ENCODE peak calls at places on chromosomes 13 and 19, in nine cellular contexts. One of them, this sample, is unnamed.

GRCh38 chr19:20247016-20247683 is 80.1 kb downstream of the ZNF486 start:
- DNase-seq in ovary: peak
- DNase-seq in left lung: no peak
- DNase-seq in tibial artery: no peak
- DNase-seq in RWPE1: no peak
- DNase-seq in fibroblast of lung: peak
- DNase-seq in uterus: peak
- DNase-seq in osteoblast: no peak
- DNase-seq in body of pancreas: peak
- DNase-seq in this sample: no peak

GRCh38 chr19:38527466-38528136 is 90.2 kb downstream of the MAP4K1 start:
- DNase-seq in ovary: no peak
- DNase-seq in left lung: no peak
- DNase-seq in tibial artery: no peak
- DNase-seq in RWPE1: no peak
- DNase-seq in fibroblast of lung: no peak
- DNase-seq in uterus: no peak
- DNase-seq in osteoblast: no peak
- DNase-seq in body of pancreas: no peak
- DNase-seq in this sample: no peak

GRCh38 chr19:50602935-50603334 is 34.7 kb upstream of the LRRC4B start:
- DNase-seq in ovary: no peak
- DNase-seq in left lung: no peak
- DNase-seq in tibial artery: no peak
- DNase-seq in RWPE1: no peak
- DNase-seq in fibroblast of lung: no peak
- DNase-seq in uterus: no peak
- DNase-seq in osteoblast: no peak
- DNase-seq in body of pancreas: no peak
- DNase-seq in this sample: no peak

GRCh38 chr13:39401091-39401647 is 201.8 kb downstream of the LHFPL6 start:
- DNase-seq in ovary: no peak
- DNase-seq in left lung: no peak
- DNase-seq in tibial artery: no peak
- DNase-seq in RWPE1: no peak
- DNase-seq in fibroblast of lung: no peak
- DNase-seq in uterus: no peak
- DNase-seq in osteoblast: peak
- DNase-seq in body of pancreas: no peak
- DNase-seq in this sample: no peak

GRCh38 chr13:38381840-38382239 is 32.2 kb downstream of the UFM1 start:
- DNase-seq in ovary: peak
- DNase-seq in left lung: no peak
- DNase-seq in tibial artery: no peak
- DNase-seq in RWPE1: no peak
- DNase-seq in fibroblast of lung: peak
- DNase-seq in uterus: no peak
- DNase-seq in osteoblast: no peak
- DNase-seq in body of pancreas: no peak
- DNase-seq in this sample: no peak

GRCh38 chr19:12015015-12015752 is 20.3 kb downstream of the ZNF433 start:
- DNase-seq in ovary: no peak
- DNase-seq in left lung: no peak
- DNase-seq in tibial artery: no peak
- DNase-seq in RWPE1: no peak
- DNase-seq in fibroblast of lung: peak
- DNase-seq in uterus: no peak
- DNase-seq in osteoblast: no peak
- DNase-seq in body of pancreas: no peak
- DNase-seq in this sample: no peak

GRCh38 chr19:55173717-55174409 is 6.2 kb downstream of the SYT5 start:
- DNase-seq in ovary: peak
- DNase-seq in left lung: no peak
- DNase-seq in tibial artery: no peak
- DNase-seq in RWPE1: peak
- DNase-seq in fibroblast of lung: peak
- DNase-seq in uterus: peak
- DNase-seq in osteoblast: peak
- DNase-seq in body of pancreas: peak
- DNase-seq in this sample: peak

GRCh38 chr13:50192272-50192813 is 177.1 kb downstream of the KCNRG start:
- DNase-seq in ovary: no peak
- DNase-seq in left lung: no peak
- DNase-seq in tibial artery: no peak
- DNase-seq in RWPE1: no peak
- DNase-seq in fibroblast of lung: no peak
- DNase-seq in uterus: no peak
- DNase-seq in osteoblast: peak
- DNase-seq in body of pancreas: no peak
- DNase-seq in this sample: no peak

GRCh38 chr19:49422407-49423277 is 599 bp downstream of the PTH2 start:
- DNase-seq in ovary: no peak
- DNase-seq in left lung: no peak
- DNase-seq in tibial artery: no peak
- DNase-seq in RWPE1: no peak
- DNase-seq in fibroblast of lung: peak
- DNase-seq in uterus: no peak
- DNase-seq in osteoblast: peak
- DNase-seq in body of pancreas: peak
- DNase-seq in this sample: peak

GRCh38 chr13:27137759-27138158 is 33.9 kb downstream of the USP12 start:
- DNase-seq in ovary: no peak
- DNase-seq in left lung: no peak
- DNase-seq in tibial artery: no peak
- DNase-seq in RWPE1: no peak
- DNase-seq in fibroblast of lung: no peak
- DNase-seq in uterus: no peak
- DNase-seq in osteoblast: no peak
- DNase-seq in body of pancreas: no peak
- DNase-seq in this sample: peak

GRCh38 chr13:71912524-71912923 is 45.5 kb upstream of the DACH1 start:
- DNase-seq in ovary: no peak
- DNase-seq in left lung: no peak
- DNase-seq in tibial artery: no peak
- DNase-seq in RWPE1: no peak
- DNase-seq in fibroblast of lung: peak
- DNase-seq in uterus: no peak
- DNase-seq in osteoblast: no peak
- DNase-seq in body of pancreas: no peak
- DNase-seq in this sample: no peak

GRCh38 chr19:40174087-40174486 is 17.1 kb upstream of the MAP3K10 start:
- DNase-seq in ovary: no peak
- DNase-seq in left lung: no peak
- DNase-seq in tibial artery: no peak
- DNase-seq in RWPE1: no peak
- DNase-seq in fibroblast of lung: no peak
- DNase-seq in uterus: no peak
- DNase-seq in osteoblast: no peak
- DNase-seq in body of pancreas: no peak
- DNase-seq in this sample: no peak

GRCh38 chr13:42272115-42272756 is at the start of gene AKAP11:
- DNase-seq in ovary: no peak
- DNase-seq in left lung: peak
- DNase-seq in tibial artery: no peak
- DNase-seq in RWPE1: peak
- DNase-seq in fibroblast of lung: peak
- DNase-seq in uterus: peak
- DNase-seq in osteoblast: peak
- DNase-seq in body of pancreas: peak
- DNase-seq in this sample: peak

GRCh38 chr13:110716235-110716505 is 2.7 kb downstream of the ING1 start:
- DNase-seq in ovary: no peak
- DNase-seq in left lung: peak
- DNase-seq in tibial artery: peak
- DNase-seq in RWPE1: no peak
- DNase-seq in fibroblast of lung: peak
- DNase-seq in uterus: peak
- DNase-seq in osteoblast: peak
- DNase-seq in body of pancreas: peak
- DNase-seq in this sample: peak

GRCh38 chr13:109818136-109818535 is 31.8 kb upstream of the IRS2 start:
- DNase-seq in ovary: no peak
- DNase-seq in left lung: no peak
- DNase-seq in tibial artery: no peak
- DNase-seq in RWPE1: no peak
- DNase-seq in fibroblast of lung: no peak
- DNase-seq in uterus: no peak
- DNase-seq in osteoblast: no peak
- DNase-seq in body of pancreas: no peak
- DNase-seq in this sample: no peak

GRCh38 chr13:28492527-28493367 is 2.2 kb downstream of the FLT1 start:
- DNase-seq in ovary: no peak
- DNase-seq in left lung: no peak
- DNase-seq in tibial artery: no peak
- DNase-seq in RWPE1: no peak
- DNase-seq in fibroblast of lung: no peak
- DNase-seq in uterus: no peak
- DNase-seq in osteoblast: no peak
- DNase-seq in body of pancreas: no peak
- DNase-seq in this sample: no peak

GRCh38 chr19:10334340-10335148 is 1.2 kb upstream of the RAVER1 start:
- DNase-seq in ovary: peak
- DNase-seq in left lung: peak
- DNase-seq in tibial artery: peak
- DNase-seq in RWPE1: peak
- DNase-seq in fibroblast of lung: peak
- DNase-seq in uterus: peak
- DNase-seq in osteoblast: peak
- DNase-seq in body of pancreas: peak
- DNase-seq in this sample: peak

GRCh38 chr19:10332158-10332964 is 968 bp downstream of the RAVER1 start:
- DNase-seq in ovary: no peak
- DNase-seq in left lung: no peak
- DNase-seq in tibial artery: no peak
- DNase-seq in RWPE1: no peak
- DNase-seq in fibroblast of lung: no peak
- DNase-seq in uterus: no peak
- DNase-seq in osteoblast: peak
- DNase-seq in body of pancreas: no peak
- DNase-seq in this sample: no peak

GRCh38 chr19:10333758-10334339 is 520 bp upstream of the RAVER1 start:
- DNase-seq in ovary: no peak
- DNase-seq in left lung: no peak
- DNase-seq in tibial artery: no peak
- DNase-seq in RWPE1: peak
- DNase-seq in fibroblast of lung: no peak
- DNase-seq in uterus: no peak
- DNase-seq in osteoblast: no peak
- DNase-seq in body of pancreas: no peak
- DNase-seq in this sample: no peak

GRCh38 chr19:10335149-10336053 is 2.1 kb upstream of the RAVER1 start:
- DNase-seq in ovary: peak
- DNase-seq in left lung: no peak
- DNase-seq in tibial artery: no peak
- DNase-seq in RWPE1: no peak
- DNase-seq in fibroblast of lung: no peak
- DNase-seq in uterus: no peak
- DNase-seq in osteoblast: no peak
- DNase-seq in body of pancreas: no peak
- DNase-seq in this sample: no peak

GRCh38 chr19:10332965-10333757 is at the start of gene RAVER1:
- DNase-seq in ovary: peak
- DNase-seq in left lung: peak
- DNase-seq in tibial artery: peak
- DNase-seq in RWPE1: peak
- DNase-seq in fibroblast of lung: peak
- DNase-seq in uterus: peak
- DNase-seq in osteoblast: peak
- DNase-seq in body of pancreas: peak
- DNase-seq in this sample: peak
- TF ChIP-seq CTCF in ovary: no peak
- TF ChIP-seq CTCF in left lung: no peak
- TF ChIP-seq CTCF in tibial artery: no peak
- TF ChIP-seq CTCF in RWPE1: no peak
- TF ChIP-seq CTCF in fibroblast of lung: no peak
- TF ChIP-seq CTCF in uterus: no peak
- TF ChIP-seq CTCF in osteoblast: no peak
- TF ChIP-seq CTCF in body of pancreas: peak
- TF ChIP-seq CTCF in this sample: no peak

GRCh38 chr19:34834513-34834912 is 61.5 kb upstream of the ZNF599 start:
- DNase-seq in ovary: no peak
- DNase-seq in left lung: no peak
- DNase-seq in tibial artery: no peak
- DNase-seq in RWPE1: no peak
- DNase-seq in fibroblast of lung: no peak
- DNase-seq in uterus: no peak
- DNase-seq in osteoblast: no peak
- DNase-seq in body of pancreas: no peak
- DNase-seq in this sample: no peak
- H3K27ac ChIP-seq in ovary: no peak
- H3K27ac ChIP-seq in left lung: no peak
- H3K27ac ChIP-seq in tibial artery: no peak
- H3K27ac ChIP-seq in RWPE1: no peak
- H3K27ac ChIP-seq in fibroblast of lung: no peak
- H3K27ac ChIP-seq in uterus: no peak
- H3K27ac ChIP-seq in osteoblast: no peak
- H3K27ac ChIP-seq in body of pancreas: no peak
- H3K27ac ChIP-seq in this sample: no peak

GRCh38 chr13:75357576-75358295 is 124.2 kb downstream of the TBC1D4 start:
- DNase-seq in ovary: no peak
- DNase-seq in left lung: no peak
- DNase-seq in tibial artery: no peak
- DNase-seq in RWPE1: peak
- DNase-seq in fibroblast of lung: peak
- DNase-seq in uterus: no peak
- DNase-seq in osteoblast: peak
- DNase-seq in body of pancreas: peak
- DNase-seq in this sample: no peak
- TF ChIP-seq CTCF in ovary: no peak
- TF ChIP-seq CTCF in left lung: peak
- TF ChIP-seq CTCF in tibial artery: no peak
- TF ChIP-seq CTCF in RWPE1: peak
- TF ChIP-seq CTCF in fibroblast of lung: peak
- TF ChIP-seq CTCF in uterus: peak
- TF ChIP-seq CTCF in osteoblast: peak
- TF ChIP-seq CTCF in body of pancreas: peak
- TF ChIP-seq CTCF in this sample: peak

DNA sequence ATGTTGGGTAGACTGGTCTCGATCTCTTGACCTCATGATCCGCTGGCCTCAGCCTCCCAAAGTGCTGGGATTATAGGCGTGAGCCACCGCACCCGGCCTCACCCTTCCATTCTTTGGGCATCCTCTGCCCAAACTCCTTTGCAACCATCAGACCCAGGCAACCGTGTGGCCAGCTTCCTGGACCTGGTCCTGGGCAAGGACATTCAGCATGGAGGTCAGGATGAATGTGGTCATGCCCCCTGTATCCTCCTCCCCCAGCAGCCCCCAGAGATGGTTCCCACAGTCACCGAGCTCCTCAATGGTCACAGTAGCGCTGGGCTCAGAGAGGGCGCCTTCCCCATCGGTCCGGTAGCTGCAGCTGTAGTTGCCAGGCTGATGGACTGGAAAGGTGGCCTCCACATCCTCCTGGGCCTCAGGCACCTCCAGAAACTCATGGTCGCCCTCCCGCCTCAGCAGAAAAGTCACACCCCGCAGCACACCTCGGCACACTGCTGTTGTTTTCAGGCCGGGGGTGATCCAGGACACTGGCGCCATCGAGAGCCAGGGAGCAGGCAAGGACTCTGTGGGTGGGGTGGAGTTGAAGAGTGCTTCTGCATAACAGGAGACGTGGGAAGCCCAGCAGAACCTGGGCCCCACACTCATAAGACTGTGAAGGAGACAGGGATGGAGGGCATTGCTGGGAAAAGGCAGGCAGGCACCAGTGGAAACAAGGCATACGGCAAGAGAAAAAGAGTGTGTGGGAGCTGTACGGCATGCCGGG is 1.1 kb downstream of the A1BG start:
- DNase-seq in ovary: no peak
- DNase-seq in left lung: no peak
- DNase-seq in tibial artery: no peak
- DNase-seq in RWPE1: no peak
- DNase-seq in fibroblast of lung: no peak
- DNase-seq in uterus: no peak
- DNase-seq in osteoblast: peak
- DNase-seq in body of pancreas: no peak
- DNase-seq in this sample: no peak
- H3K27ac ChIP-seq in ovary: no peak
- H3K27ac ChIP-seq in left lung: no peak
- H3K27ac ChIP-seq in tibial artery: no peak
- H3K27ac ChIP-seq in RWPE1: no peak
- H3K27ac ChIP-seq in fibroblast of lung: no peak
- H3K27ac ChIP-seq in uterus: no peak
- H3K27ac ChIP-seq in osteoblast: no peak
- H3K27ac ChIP-seq in body of pancreas: no peak
- H3K27ac ChIP-seq in this sample: no peak